ENCODE peak calls at places on chromosome 1, in ten cellular contexts. L is GM12864; K is activated naive CD8-positive, alpha-beta T cell treated with anti-CD3 and anti-CD28 coated beads, Interleukin-2, amount 50 U/mL, for 24 hours; J is activated CD4-positive, alpha-beta T cell treated with anti-CD3 and anti-CD28 coated beads, Interleukin-2, amount 50 U/mL, for 1 hour; W is NAMALWA; Z is T-helper 17 cell; N is posterior vena cava; Q is GM13977; T is AG08395; G is ascending aorta. A is an unnamed sample.

GRCh38 chr1:21262282-21263051 is 27.8 kb downstream of the ECE1 start:
- DNase-seq in W (no peak), Q (no peak), K (no peak), T (peak), Z (no peak), G (peak), J (no peak), N (peak), L (no peak), A (peak)

GRCh38 chr1:224502459-224503160 is 68.0 kb upstream of the WDR26 start:
- DNase-seq in Q (no peak), W (no peak), T (no peak), N (no peak), Z (no peak), K (no peak), L (no peak), G (no peak), J (no peak), A (peak)

GRCh38 chr1:225343618-225344017 is 84.2 kb downstream of the LBR start:
- DNase-seq in K (no peak), Q (no peak), Z (no peak), N (no peak), T (no peak), J (no peak), L (no peak), W (peak), G (no peak), A (peak)

GRCh38 chr1:109547412-109548320 is 749 bp upstream of the GNAI3 start:
- DNase-seq in L (no peak), Z (no peak), W (peak), N (no peak), J (no peak), K (peak), G (no peak), Q (peak), T (no peak), A (peak)

GRCh38 chr1:8107897-8108296 is 81.8 kb upstream of the ERRFI1 start:
- DNase-seq in T (no peak), W (no peak), G (no peak), K (no peak), N (no peak), Q (no peak), J (no peak), Z (no peak), L (no peak), A (no peak)

GRCh38 chr1:27763358-27763757 is 9.7 kb upstream of the STX12 start:
- DNase-seq in K (no peak), T (no peak), Z (no peak), W (no peak), J (no peak), N (no peak), Q (no peak), L (no peak), G (no peak), A (no peak)

GRCh38 chr1:103108525-103109150 is 316 bp upstream of the COL11A1 start:
- DNase-seq in Z (no peak), Q (no peak), J (no peak), W (no peak), G (no peak), T (no peak), L (no peak), N (no peak), K (no peak), A (peak)

GRCh38 chr1:212473729-212474128 is 41.0 kb downstream of the NENF start:
- DNase-seq in N (no peak), J (no peak), G (no peak), K (no peak), Z (no peak), T (no peak), Q (no peak), W (no peak), L (no peak), A (no peak)

GRCh38 chr1:187054862-187055757 is 226.4 kb downstream of the PLA2G4A start:
- DNase-seq in W (no peak), N (no peak), T (no peak), G (no peak), L (no peak), Q (no peak), K (no peak), Z (no peak), J (no peak), A (no peak)

GRCh38 chr1:95503371-95504145 is 269.5 kb downstream of the RWDD3 start:
- DNase-seq in Q (no peak), N (no peak), J (no peak), Z (no peak), K (no peak), W (no peak), L (no peak), G (no peak), T (no peak), A (no peak)

GRCh38 chr1:85313888-85314696 is 37.7 kb upstream of the BCL10 start:
- DNase-seq in K (no peak), G (no peak), N (no peak), Z (no peak), L (no peak), Q (no peak), W (no peak), T (peak), J (no peak), A (peak)

GRCh38 chr1:229024528-229025119 is 246.3 kb upstream of the RAB4A start:
- DNase-seq in Z (no peak), K (peak), Q (no peak), L (no peak), J (no peak), W (no peak), T (peak), N (peak), G (peak), A (peak)

GRCh38 chr1:228194921-228195812 is 12.7 kb upstream of the OBSCN start:
- DNase-seq in T (no peak), Q (no peak), J (no peak), W (no peak), G (no peak), L (no peak), K (no peak), N (no peak), Z (no peak), A (no peak)

GRCh38 chr1:30966690-30967369 is 58.3 kb upstream of the SDC3 start:
- DNase-seq in T (peak), L (no peak), K (no peak), Z (no peak), J (no peak), N (no peak), G (no peak), W (peak), Q (no peak), A (peak)